ENCODE peak calls at places on chromosomes 5 and 9, in four cellular contexts. H is tibial nerve, V is astrocyte, U is mucosa of descending colon. M is an unnamed sample. For H3K9me3, the result is how much of the 10 kb centered on the place peaks cover.

GRCh38 chr5:122312670-122312988 is 592 bp downstream of the SNCAIP start:
- DNase-seq in V (peak), H (peak), U (peak), M (no peak)

GRCh38 chr5:150616024-150616470 is 24.4 kb upstream of the SYNPO start:
- DNase-seq in U (peak), V (no peak), H (no peak), M (no peak)

GRCh38 chr9:33649463-33649862 is 125.4 kb downstream of the ANKRD18B start:
- DNase-seq in U (no peak), H (no peak), V (no peak), M (no peak)

GRCh38 chr5:945691-946541 is 53.2 kb downstream of the TRIP13 start:
- DNase-seq in U (peak), V (no peak), H (no peak), M (peak)

GRCh38 chr5:152072076-152072475 is 147.4 kb upstream of the GLRA1 start:
- DNase-seq in U (no peak), V (peak), H (no peak), M (no peak)

GRCh38 chr9:136840140-136840876 is 2.0 kb upstream of the AJM1 start:
- DNase-seq in H (no peak), V (no peak), U (no peak), M (no peak)

GRCh38 chr5:56011835-56012234 is 17.1 kb upstream of the IL6ST start:
- DNase-seq in H (no peak), U (no peak), V (peak), M (no peak)

GRCh38 chr9:22035591-22036011 is 26.5 kb upstream of the CDKN2B start:
- DNase-seq in V (peak), H (no peak), U (no peak), M (no peak)

GRCh38 chr9:35518212-35518917 is 28.5 kb downstream of the RUSC2 start:
- DNase-seq in H (no peak), V (peak), U (no peak), M (peak)

GRCh38 chr9:12329623-12329985 is 363.6 kb upstream of the TYRP1 start:
- DNase-seq in U (no peak), V (no peak), H (no peak), M (no peak)
- TF ChIP-seq CTCF in U (no peak), V (no peak), H (no peak), M (peak)

DNA sequence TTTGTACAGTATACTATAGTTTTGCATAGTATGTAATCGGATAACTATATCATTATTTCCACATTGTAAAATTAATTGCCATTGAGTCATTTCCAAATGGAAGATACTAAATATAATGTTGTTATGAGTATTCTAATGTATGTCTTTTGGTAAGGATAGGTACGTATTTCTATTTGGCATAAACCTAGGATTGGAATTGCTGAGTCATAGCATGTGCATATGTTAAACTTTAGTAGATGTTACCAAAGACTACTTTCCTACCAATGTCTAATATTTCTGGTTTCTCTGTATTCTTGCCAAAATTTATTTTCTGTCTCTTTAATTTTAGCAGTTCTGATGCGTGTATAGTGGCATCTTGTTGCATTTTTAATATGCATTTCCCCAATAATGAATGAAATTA is 825.1 kb upstream of the ARRDC3 start:
- DNase-seq in U (no peak), H (no peak), V (no peak), M (no peak)
- H3K9me3 ChIP-seq in U (under half), H (under half), V (under half), M (under half)

GRCh38 chr5:10699281-10699874 is 61.7 kb downstream of the DAP start:
- DNase-seq in U (no peak), V (no peak), H (no peak), M (peak)

GRCh38 chr5:10691826-10692785 is 68.9 kb downstream of the DAP start:
- DNase-seq in V (peak), H (no peak), U (no peak), M (peak)

GRCh38 chr5:10695055-10695649 is 65.9 kb downstream of the DAP start:
- DNase-seq in V (peak), H (peak), U (peak), M (peak)

GRCh38 chr5:10699987-10700386 is 61.0 kb downstream of the DAP start:
- DNase-seq in H (no peak), U (no peak), V (no peak), M (no peak)

GRCh38 chr5:10695759-10696543 is 65.1 kb downstream of the DAP start:
- DNase-seq in U (no peak), V (peak), H (no peak), M (peak)
- TF ChIP-seq CTCF in U (no peak), V (no peak), H (no peak), M (no peak)

GRCh38 chr9:108271646-108272349 is 584.0 kb downstream of the ACTL7B start:
- DNase-seq in U (no peak), V (peak), H (no peak), M (no peak)

GRCh38 chr9:108271236-108271635 is 584.5 kb downstream of the ACTL7B start:
- DNase-seq in U (no peak), V (no peak), H (no peak), M (no peak)

GRCh38 chr9:108269421-108269820 is 586.4 kb downstream of the ACTL7B start:
- DNase-seq in U (no peak), H (no peak), V (no peak), M (no peak)

GRCh38 chr9:108272350-108272899 is 583.4 kb downstream of the ACTL7B start:
- DNase-seq in H (peak), U (peak), V (no peak), M (no peak)

DNA sequence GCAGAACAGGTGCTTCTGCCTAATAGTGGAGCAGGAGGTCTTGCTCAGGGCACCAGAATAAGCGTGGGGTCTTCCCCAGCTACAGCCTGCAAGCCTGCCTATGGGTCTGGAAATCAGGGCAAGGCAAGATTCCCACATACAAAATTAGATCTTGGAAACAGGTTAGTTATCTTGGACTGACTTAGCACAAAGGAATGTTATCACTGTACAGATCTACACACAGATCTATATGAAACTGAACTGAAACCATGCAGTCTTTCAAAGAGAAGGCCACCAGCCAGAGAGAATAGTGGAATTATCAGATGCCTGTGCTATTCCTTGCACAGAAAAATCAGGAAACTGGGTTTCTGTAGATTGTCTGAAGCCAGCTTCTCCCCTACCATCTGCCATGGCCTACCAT is 585.7 kb downstream of the ACTL7B start:
- DNase-seq in V (peak), U (no peak), H (no peak), M (no peak)
- H3K9me3 ChIP-seq in V (under half), U (under half), H (under half), M (under half)

GRCh38 chr9:132798817-132799790 is 79.0 kb downstream of the AK8 start:
- DNase-seq in U (peak), H (peak), V (no peak), M (no peak)
- TF ChIP-seq CTCF in U (no peak), H (no peak), V (no peak), M (no peak)

DNA sequence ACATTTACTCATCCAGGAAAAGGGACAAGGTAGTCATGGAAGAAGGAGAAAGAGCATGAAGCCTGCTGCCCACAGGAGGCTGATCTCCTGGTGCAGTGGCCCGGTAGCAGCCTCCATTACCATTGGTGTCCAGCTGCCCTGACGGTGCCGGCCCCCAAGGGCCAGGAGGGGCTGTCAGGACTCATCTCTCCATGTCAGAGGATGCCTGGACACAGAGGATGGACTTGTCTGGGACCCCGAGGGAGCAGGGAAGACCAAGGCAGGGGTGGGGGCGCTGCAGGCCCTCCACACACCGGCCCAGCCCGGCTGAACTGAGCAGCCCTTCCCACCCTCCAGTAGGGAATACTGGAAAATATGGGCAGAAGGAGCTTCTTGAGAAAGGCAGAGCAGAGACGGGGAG is 52.2 kb downstream of the IRX2 start:
- DNase-seq in V (no peak), H (no peak), U (no peak), M (no peak)
- H3K9me3 ChIP-seq in V (under half), H (under half), U (under half), M (under half)

GRCh38 chr9:130241198-130241535 is 24.4 kb upstream of the HMCN2 start:
- DNase-seq in U (peak), H (no peak), V (no peak), M (no peak)

GRCh38 chr9:130244548-130245165 is 20.9 kb upstream of the HMCN2 start:
- DNase-seq in V (no peak), H (no peak), U (no peak), M (no peak)

GRCh38 chr9:130243882-130244170 is 21.7 kb upstream of the HMCN2 start:
- DNase-seq in V (no peak), H (no peak), U (no peak), M (no peak)

GRCh38 chr9:130242270-130243014 is 23.1 kb upstream of the HMCN2 start:
- DNase-seq in U (no peak), V (no peak), H (no peak), M (no peak)

DNA sequence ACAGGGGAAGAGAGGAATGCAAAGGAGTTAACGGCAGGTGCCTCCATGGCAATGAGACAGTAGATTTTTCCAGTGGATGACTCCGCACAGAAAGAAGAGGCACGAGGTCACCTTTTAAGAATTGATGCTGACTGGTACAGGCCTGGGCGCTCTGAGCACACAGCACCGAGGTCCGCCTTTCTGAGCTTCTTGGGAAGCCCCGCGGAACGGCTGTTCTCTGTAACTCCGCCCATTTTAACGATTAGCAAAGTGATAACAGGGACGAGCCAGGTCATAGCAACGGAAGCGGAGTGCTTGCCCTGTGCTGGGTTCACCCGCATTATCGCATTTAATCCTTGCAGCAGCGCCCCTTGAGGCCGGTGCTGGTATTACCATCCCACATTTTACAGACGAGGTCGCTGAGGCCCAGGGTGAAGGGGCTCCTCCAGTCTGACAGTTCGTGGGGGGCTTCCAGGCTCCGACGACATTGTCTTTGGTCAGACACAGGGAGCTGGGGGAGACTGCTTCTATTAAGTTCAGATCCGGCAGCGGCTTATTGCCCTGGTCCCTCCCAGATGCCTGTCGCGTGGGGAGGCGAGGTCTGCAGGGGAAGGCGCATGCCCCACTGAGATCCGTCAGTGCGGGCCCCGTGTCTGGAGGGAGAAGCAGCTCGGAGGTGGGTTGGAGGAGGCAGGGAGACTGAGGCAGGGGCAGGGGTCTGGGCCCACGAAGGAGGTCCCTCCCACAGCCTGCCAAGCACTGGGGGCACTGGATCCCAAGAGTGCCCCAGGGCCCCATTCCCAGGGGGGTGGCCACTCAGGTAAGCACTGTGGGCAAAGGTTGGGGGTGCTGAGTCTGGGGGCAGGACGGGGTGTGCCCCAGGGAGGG is 22.3 kb upstream of the HMCN2 start:
- DNase-seq in H (peak), U (peak), V (no peak), M (no peak)
- TF ChIP-seq CTCF in H (peak), U (peak), V (peak), M (peak)